ENCODE peak calls at places on chromosomes 12 and 14, in six cellular contexts. R is pancreas, F is transverse colon, D is adrenal gland, M is HCT116, X is neural progenitor cell. I is an unnamed sample. For H3K27me3, the result is how much of the 10 kb centered on the place peaks cover.

GRCh38 chr14:75150150-75150549 is 23.3 kb upstream of the NEK9 start:
- DNase-seq in M (no peak), X (no peak), F (no peak), D (no peak), R (no peak), I (no peak)

GRCh38 chr12:11513288-11513687 is 117.9 kb upstream of the PRB2 start:
- DNase-seq in F (no peak), X (no peak), R (no peak), D (no peak), M (peak), I (no peak)

GRCh38 chr14:33332497-33332896 is 393.8 kb downstream of the NPAS3 start:
- DNase-seq in F (no peak), R (no peak), X (no peak), D (no peak), M (no peak), I (no peak)

GRCh38 chr14:20690848-20691640 is 2.5 kb downstream of the ANG start:
- DNase-seq in F (peak), X (peak), M (peak), D (peak), R (no peak), I (peak)

GRCh38 chr14:20415723-20416622 is 2.7 kb upstream of the TEP1 start:
- DNase-seq in R (no peak), D (no peak), M (peak), X (peak), F (peak), I (peak)

GRCh38 chr12:113161415-113162016 is 12.0 kb downstream of the CFAP73 start:
- DNase-seq in D (peak), R (no peak), F (no peak), X (peak), M (peak), I (no peak)

GRCh38 chr14:24463017-24463805 is 20.6 kb upstream of the SDR39U1 start:
- DNase-seq in X (no peak), F (no peak), M (no peak), D (no peak), R (no peak), I (no peak)

GRCh38 chr14:54785778-54786160 is 116.9 kb downstream of the GCH1 start:
- DNase-seq in M (no peak), X (no peak), F (no peak), R (no peak), D (no peak), I (no peak)

GRCh38 chr12:108750471-108751402 is 19.4 kb upstream of the CORO1C start:
- DNase-seq in M (no peak), X (peak), R (no peak), F (no peak), D (no peak), I (no peak)

GRCh38 chr12:56644654-56645053 is 1.1 kb downstream of the ATP5F1B start:
- DNase-seq in D (no peak), X (no peak), R (no peak), F (no peak), M (no peak), I (no peak)

GRCh38 chr14:61140872-61141271 is 140.3 kb downstream of the TMEM30B start:
- DNase-seq in F (no peak), M (peak), R (no peak), D (no peak), X (no peak), I (no peak)

GRCh38 chr12:26112703-26113147 is 12.1 kb downstream of the BHLHE41 start:
- DNase-seq in X (peak), M (no peak), F (no peak), R (no peak), D (peak), I (no peak)

GRCh38 chr14:74475678-74476077 is 17.4 kb downstream of the NPC2 start:
- DNase-seq in X (no peak), F (no peak), D (no peak), R (no peak), M (no peak), I (no peak)

GRCh38 chr14:53237488-53237887 is 84.4 kb upstream of the DDHD1 start:
- DNase-seq in R (no peak), X (no peak), D (no peak), F (no peak), M (no peak), I (no peak)

GRCh38 chr14:32012062-32012461 is 65.0 kb upstream of the ARHGAP5 start:
- DNase-seq in F (no peak), M (no peak), R (no peak), X (no peak), D (no peak), I (no peak)

GRCh38 chr12:6084969-6085450 is 39.5 kb downstream of the VWF start:
- DNase-seq in R (no peak), M (no peak), D (no peak), F (no peak), X (peak), I (no peak)

GRCh38 chr14:74382231-74382630 is 34.0 kb downstream of the VRTN start:
- DNase-seq in R (no peak), M (no peak), F (no peak), D (no peak), X (no peak), I (no peak)

GRCh38 chr14:101358726-101359125 is 202.6 kb upstream of the DIO3 start:
- DNase-seq in F (no peak), X (no peak), R (no peak), D (no peak), M (no peak), I (no peak)

GRCh38 chr12:19082365-19082911 is 47.1 kb upstream of the PLEKHA5 start:
- DNase-seq in D (no peak), R (no peak), F (no peak), M (no peak), X (no peak), I (no peak)

GRCh38 chr12:18629445-18629844 is 108.4 kb downstream of the PLCZ1 start:
- DNase-seq in F (no peak), X (no peak), M (no peak), R (no peak), D (no peak), I (no peak)

GRCh38 chr12:62934799-62935674 is at the start of gene PPM1H:
- DNase-seq in M (peak), R (peak), F (peak), D (peak), X (peak), I (no peak)

GRCh38 chr12:39581592-39581991 is 38.0 kb downstream of the ABCD2 start:
- DNase-seq in X (no peak), R (no peak), D (peak), F (no peak), M (peak), I (no peak)

GRCh38 chr14:74952195-74952665 is 3.2 kb downstream of the PGF start:
- DNase-seq in F (no peak), D (no peak), X (no peak), R (no peak), M (no peak), I (no peak)

GRCh38 chr12:48441122-48441521 is 31.2 kb upstream of the ANP32D start:
- DNase-seq in X (peak), F (no peak), R (no peak), D (peak), M (no peak), I (no peak)

GRCh38 chr12:107058190-107058589 is 35.2 kb downstream of the CRY1 start:
- DNase-seq in M (no peak), D (no peak), R (no peak), X (no peak), F (no peak), I (no peak)

GRCh38 chr12:8681129-8681902 is 16.5 kb upstream of the RIMKLB start:
- DNase-seq in F (no peak), M (no peak), R (no peak), X (no peak), D (peak), I (no peak)

GRCh38 chr12:87793134-87793533 is 236.1 kb downstream of the C12orf50 start:
- DNase-seq in X (no peak), R (no peak), M (no peak), F (no peak), D (no peak), I (no peak)

GRCh38 chr12:5441497-5442236 is 9.8 kb downstream of the NTF3 start:
- DNase-seq in D (no peak), R (no peak), F (no peak), X (peak), M (no peak), I (no peak)

GRCh38 chr12:3743803-3744202 is 9.1 kb downstream of the CRACR2A start:
- DNase-seq in X (no peak), F (no peak), R (no peak), M (no peak), D (no peak), I (no peak)

GRCh38 chr14:98889836-98890185 is 382.2 kb downstream of the BCL11B start:
- DNase-seq in M (no peak), X (no peak), D (no peak), R (no peak), F (no peak), I (no peak)

GRCh38 chr14:92603309-92604257 is 90.0 kb downstream of the RIN3 start:
- DNase-seq in F (peak), M (no peak), X (peak), R (no peak), D (peak), I (peak)

DNA sequence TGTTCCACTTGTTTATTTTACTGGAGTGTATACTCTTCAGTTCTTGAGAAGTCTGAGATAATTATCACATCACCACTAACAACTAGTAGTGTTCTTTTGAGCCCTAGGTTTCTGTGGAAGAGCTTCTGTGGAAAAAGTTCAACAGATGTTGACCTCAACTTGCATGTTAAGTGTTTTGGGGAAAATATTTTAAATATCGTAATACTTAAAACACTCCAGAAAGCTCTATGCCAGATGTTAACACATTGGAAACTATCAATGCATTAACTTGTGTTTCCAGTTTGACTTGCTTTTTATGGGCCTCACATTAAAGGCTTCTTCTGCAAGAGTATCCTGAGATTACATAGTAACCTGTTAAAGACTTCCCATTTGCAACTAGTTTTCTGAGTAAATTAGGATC is 173.1 kb downstream of the DUSP6 start:
- DNase-seq in M (no peak), R (no peak), D (no peak), X (no peak), F (no peak), I (no peak)
- H3K27ac ChIP-seq in M (no peak), R (no peak), D (no peak), X (no peak), F (no peak), I (no peak)

DNA sequence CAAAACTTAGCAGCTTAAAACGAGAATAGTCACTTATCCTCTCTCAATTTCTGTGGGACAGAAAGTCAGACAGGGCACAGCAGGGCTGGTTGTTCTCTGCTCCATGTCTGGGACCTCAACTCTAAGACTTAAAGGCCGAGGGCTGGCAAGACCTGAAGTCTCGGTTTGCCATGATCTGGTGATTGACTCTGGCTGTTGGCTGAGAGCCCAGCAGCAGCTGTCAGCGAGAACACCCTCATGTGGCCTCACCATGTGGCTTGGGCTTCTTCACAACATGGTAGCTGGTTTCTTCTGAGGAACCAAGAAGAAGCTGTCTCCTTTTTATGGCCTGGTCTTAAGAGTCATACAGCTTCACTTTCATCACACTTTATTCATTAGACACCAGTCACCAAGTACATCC is 1.7 kb upstream of the VASH1 start:
- DNase-seq in M (no peak), X (no peak), D (no peak), R (no peak), F (no peak), I (no peak)
- H3K27me3 ChIP-seq in M (under half), X (half or more), D (under half), R (under half), F (under half), I (under half)

GRCh38 chr14:104799657-104800599 is 973 bp upstream of the ZBTB42 start:
- DNase-seq in R (peak), X (peak), D (peak), M (no peak), F (peak), I (peak)
- H3K27ac ChIP-seq in R (peak), X (no peak), D (peak), M (peak), F (peak), I (peak)

DNA sequence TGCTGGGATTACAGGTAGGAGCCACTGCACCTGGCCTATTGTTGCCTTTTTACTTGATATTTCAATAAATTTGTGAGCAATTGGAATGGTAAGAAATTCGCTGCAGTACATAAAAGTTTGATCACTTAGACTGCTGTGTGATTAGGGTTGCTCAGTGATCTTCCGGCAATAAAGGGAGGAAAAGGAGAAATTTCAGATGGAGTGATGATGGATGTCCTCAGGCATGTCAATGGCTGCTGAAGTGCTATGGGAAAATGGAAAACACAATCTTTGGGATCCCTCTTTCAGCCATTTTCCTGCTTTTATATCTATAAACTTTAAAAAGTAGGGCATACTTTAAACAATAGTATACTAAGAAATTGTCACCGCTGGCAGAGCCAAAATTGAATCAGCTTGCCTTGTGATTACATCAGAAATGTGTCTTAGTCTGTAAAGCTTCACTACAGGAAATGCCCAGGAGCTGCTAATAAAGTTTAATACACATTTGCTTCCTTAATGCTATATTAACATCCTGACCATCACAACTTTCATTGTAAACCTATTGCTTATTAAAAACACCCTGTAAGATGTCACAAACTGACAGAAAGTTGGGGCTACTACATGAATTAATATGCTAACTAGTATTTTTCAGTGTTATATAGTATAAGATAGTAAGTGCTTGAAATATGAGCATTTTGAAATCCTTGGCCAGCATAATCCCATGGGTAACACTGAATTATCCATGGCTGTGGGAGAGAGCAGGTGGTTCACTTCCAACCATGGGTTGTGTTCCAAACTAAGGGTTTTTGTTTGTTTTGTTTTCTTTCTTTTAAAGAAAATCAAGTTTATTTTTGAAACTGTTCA is 13.8 kb upstream of the FBXL14 start:
- DNase-seq in F (no peak), D (no peak), X (no peak), R (no peak), M (no peak), I (no peak)
- H3K27me3 ChIP-seq in F (under half), D (under half), X (under half), R (under half), M (under half), I (under half)

DNA sequence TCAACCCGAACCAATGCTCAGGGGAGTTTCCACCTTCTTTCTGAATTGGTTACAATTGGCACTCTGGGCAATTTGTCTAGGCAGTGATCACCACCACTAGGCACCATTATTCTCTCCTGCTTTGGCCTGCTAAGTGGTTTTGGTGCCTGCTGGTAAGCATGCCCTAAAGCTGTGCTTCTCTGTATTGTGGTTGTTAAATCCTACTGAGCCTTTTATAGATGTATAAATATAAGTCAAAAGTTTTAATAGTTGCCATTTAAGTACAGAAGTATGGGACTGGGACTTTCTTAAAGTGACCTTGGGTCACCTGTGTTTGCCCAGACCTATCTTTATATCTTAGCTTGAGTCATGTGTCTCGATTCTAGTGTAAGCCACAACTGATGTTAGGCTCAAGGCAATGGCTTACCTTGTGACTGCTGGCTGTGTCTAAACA is 475.9 kb downstream of the SLC16A7 start:
- DNase-seq in X (no peak), M (no peak), R (no peak), F (no peak), D (no peak), I (no peak)
- H3K27ac ChIP-seq in X (no peak), M (no peak), R (no peak), F (no peak), D (no peak), I (no peak)

GRCh38 chr12:124756151-124756550 is 107.5 kb downstream of the SCARB1 start:
- DNase-seq in F (no peak), D (no peak), R (no peak), X (no peak), M (no peak), I (no peak)

GRCh38 chr12:124756730-124757129 is 106.9 kb downstream of the SCARB1 start:
- DNase-seq in X (no peak), R (no peak), M (no peak), D (no peak), F (no peak), I (no peak)

GRCh38 chr12:124754949-124755800 is 108.5 kb downstream of the SCARB1 start:
- DNase-seq in M (no peak), R (no peak), X (peak), D (peak), F (peak), I (no peak)

GRCh38 chr12:124754491-124754890 is 109.2 kb downstream of the SCARB1 start:
- DNase-seq in D (no peak), X (no peak), F (no peak), R (no peak), M (no peak), I (no peak)

DNA sequence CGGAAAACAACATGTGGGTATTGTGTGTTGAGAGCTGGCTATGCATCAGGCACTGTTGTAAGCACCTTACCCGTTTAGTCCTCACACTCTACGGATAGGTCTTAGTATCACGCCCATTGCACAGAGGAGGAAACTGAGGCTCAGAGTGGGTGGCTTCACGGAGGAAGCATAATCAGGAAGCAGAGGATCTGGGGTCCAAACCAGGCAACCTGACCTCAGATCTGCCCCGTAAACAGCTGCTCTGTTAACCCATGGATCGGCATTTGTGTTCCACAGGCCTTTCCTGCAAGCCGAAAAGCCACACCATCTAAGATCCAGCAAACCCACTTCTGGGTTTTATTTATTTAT is 107.9 kb downstream of the SCARB1 start:
- DNase-seq in R (no peak), D (no peak), X (no peak), F (no peak), M (no peak), I (no peak)
- H3K27me3 ChIP-seq in R (under half), D (under half), X (under half), F (under half), M (under half), I (under half)

DNA sequence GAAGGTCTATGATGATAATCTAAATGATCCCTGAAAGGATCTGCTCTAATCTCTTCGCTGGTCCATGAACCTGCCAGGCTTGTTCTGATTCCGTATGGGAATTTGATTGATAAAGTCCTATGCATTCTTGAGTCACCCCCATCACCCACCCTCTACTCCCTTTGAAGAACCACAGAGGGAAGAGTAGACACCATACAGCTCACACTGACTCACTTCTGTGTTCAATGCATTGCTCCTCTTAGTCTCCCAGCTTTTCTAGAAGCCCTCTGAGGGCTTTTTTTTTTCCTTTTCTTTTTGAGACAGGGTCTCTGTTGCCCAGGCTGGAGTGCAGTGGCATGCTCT is 18.5 kb upstream of the GPRC5A start:
- DNase-seq in D (no peak), M (peak), X (no peak), R (no peak), F (no peak), I (no peak)
- H3K27ac ChIP-seq in D (no peak), M (peak), X (no peak), R (no peak), F (peak), I (no peak)

DNA sequence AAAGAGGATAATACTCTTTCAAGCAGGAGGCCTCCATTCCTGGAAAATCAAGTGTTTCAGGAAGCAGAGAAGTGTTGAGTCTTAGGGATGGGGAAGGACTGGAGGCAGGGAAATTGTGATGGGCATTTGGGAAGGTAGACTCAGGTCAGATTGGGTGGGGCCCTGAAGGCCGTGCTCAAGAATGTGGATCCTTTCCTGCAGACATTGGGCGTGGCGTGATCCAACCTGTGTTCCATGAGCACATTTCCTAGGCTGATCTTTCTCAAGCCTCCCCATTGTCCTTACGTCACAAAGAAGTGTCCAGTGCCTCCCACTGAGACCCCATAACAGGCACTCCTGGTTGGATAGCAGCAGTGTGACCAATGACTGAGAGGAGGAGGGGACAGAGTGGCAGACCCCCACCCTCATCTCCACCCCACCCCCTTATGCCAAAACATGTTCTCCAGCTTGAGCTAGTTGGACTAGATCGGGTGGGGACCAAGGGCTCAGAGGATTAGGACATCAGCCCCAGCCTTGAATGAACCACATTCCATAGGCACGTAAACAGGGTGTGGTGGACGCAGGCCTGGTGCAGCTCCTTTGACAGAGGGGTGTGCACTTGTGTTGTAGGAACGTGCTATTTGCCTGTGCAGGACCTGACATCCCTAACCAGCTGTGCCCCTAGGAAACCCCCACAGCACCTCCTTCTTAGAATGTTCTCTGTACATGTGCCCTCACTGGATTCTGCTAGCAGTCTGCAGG is 76.8 kb downstream of the TTC9 start:
- DNase-seq in D (no peak), F (no peak), M (no peak), X (no peak), R (no peak), I (no peak)
- H3K27me3 ChIP-seq in D (under half), F (under half), M (under half), X (under half), R (under half), I (under half)